ENCODE peak calls at places on chromosomes 7 and 10, in four cellular contexts. One of them, this sample, is unnamed.
A peak's percentile ranks its signal among the peaks of the same experiment; 100 is the strongest.

GRCh38 chr10:31584789-31585406 is 265.9 kb downstream of the ZEB1 start:
- ATAC-seq in HCT116: no peak
- ATAC-seq in right lobe of liver: no peak
- ATAC-seq in IMR-90: no peak
- ATAC-seq in this sample: no peak

GRCh38 chr10:17216901-17217395 is 11.1 kb upstream of the VIM start:
- ATAC-seq in IMR-90: no peak
- ATAC-seq in right lobe of liver: no peak
- ATAC-seq in HCT116: no peak
- ATAC-seq in this sample: no peak

GRCh38 chr10:130192276-130192848 is 56.2 kb downstream of the GLRX3 start:
- ATAC-seq in HCT116: no peak
- ATAC-seq in right lobe of liver: no peak
- ATAC-seq in IMR-90: no peak
- ATAC-seq in this sample: no peak

GRCh38 chr10:73786512-73786885 is 1.1 kb downstream of the ZSWIM8 start:
- ATAC-seq in IMR-90: no peak
- ATAC-seq in right lobe of liver: peak; percentile 37
- ATAC-seq in HCT116: no peak
- ATAC-seq in this sample: no peak

GRCh38 chr7:151934584-151934983 is 21.7 kb upstream of the GALNTL5 start:
- ATAC-seq in HCT116: no peak
- ATAC-seq in right lobe of liver: no peak
- ATAC-seq in IMR-90: no peak
- ATAC-seq in this sample: no peak

GRCh38 chr10:84341538-84341856 is 13.1 kb downstream of the CCSER2 start:
- ATAC-seq in right lobe of liver: no peak
- ATAC-seq in HCT116: peak; percentile 76
- ATAC-seq in IMR-90: no peak
- ATAC-seq in this sample: no peak

GRCh38 chr10:105063796-105064195 is 422.7 kb downstream of the SORCS3 start:
- ATAC-seq in right lobe of liver: no peak
- ATAC-seq in IMR-90: no peak
- ATAC-seq in HCT116: peak; percentile 86
- ATAC-seq in this sample: no peak

GRCh38 chr7:155965010-155965409 is 152.7 kb upstream of the SHH start:
- ATAC-seq in right lobe of liver: no peak
- ATAC-seq in HCT116: peak; percentile 68
- ATAC-seq in IMR-90: no peak
- ATAC-seq in this sample: no peak

GRCh38 chr10:95363303-95363912 is 72.6 kb upstream of the PDLIM1 start:
- ATAC-seq in HCT116: peak; percentile 84
- ATAC-seq in right lobe of liver: peak; percentile 86
- ATAC-seq in IMR-90: peak; percentile 79
- ATAC-seq in this sample: no peak

GRCh38 chr7:92788559-92789183 is 47.7 kb downstream of the CDK6 start:
- ATAC-seq in IMR-90: no peak
- ATAC-seq in HCT116: no peak
- ATAC-seq in right lobe of liver: no peak
- ATAC-seq in this sample: no peak

GRCh38 chr7:42694894-42695553 is 216.8 kb downstream of the C7orf25 start:
- ATAC-seq in right lobe of liver: no peak
- ATAC-seq in IMR-90: no peak
- ATAC-seq in HCT116: no peak
- ATAC-seq in this sample: no peak

GRCh38 chr10:80598084-80598798 is 60.5 kb downstream of the SH2D4B start:
- ATAC-seq in IMR-90: no peak
- ATAC-seq in right lobe of liver: peak; percentile 26
- ATAC-seq in HCT116: no peak
- ATAC-seq in this sample: no peak

GRCh38 chr7:15225981-15226380 is 323.4 kb upstream of the DGKB start:
- ATAC-seq in right lobe of liver: peak; percentile 87
- ATAC-seq in IMR-90: no peak
- ATAC-seq in HCT116: no peak
- ATAC-seq in this sample: no peak

GRCh38 chr7:155787171-155787851 is 25.0 kb downstream of the SHH start:
- ATAC-seq in IMR-90: peak; percentile 84
- ATAC-seq in HCT116: no peak
- ATAC-seq in right lobe of liver: peak; percentile 52
- ATAC-seq in this sample: peak; percentile 52

GRCh38 chr10:409403-410040 is 274.3 kb downstream of the ZMYND11 start:
- ATAC-seq in HCT116: no peak
- ATAC-seq in right lobe of liver: no peak
- ATAC-seq in IMR-90: no peak
- ATAC-seq in this sample: no peak

GRCh38 chr7:14697684-14698083 is 204.9 kb downstream of the DGKB start:
- ATAC-seq in HCT116: no peak
- ATAC-seq in right lobe of liver: no peak
- ATAC-seq in IMR-90: no peak
- ATAC-seq in this sample: no peak

GRCh38 chr7:124566576-124566975 is 199.0 kb downstream of the GPR37 start:
- ATAC-seq in right lobe of liver: no peak
- ATAC-seq in IMR-90: no peak
- ATAC-seq in HCT116: no peak
- ATAC-seq in this sample: no peak

GRCh38 chr10:90321132-90321816 is 536.6 kb downstream of the HTR7 start:
- ATAC-seq in IMR-90: peak; percentile 92
- ATAC-seq in HCT116: no peak
- ATAC-seq in right lobe of liver: no peak
- ATAC-seq in this sample: no peak

GRCh38 chr7:114835303-114835702 is 86.6 kb upstream of the MDFIC start:
- ATAC-seq in IMR-90: no peak
- ATAC-seq in right lobe of liver: no peak
- ATAC-seq in HCT116: no peak
- ATAC-seq in this sample: no peak

GRCh38 chr10:88147000-88147798 is 283.8 kb downstream of the PTEN start:
- ATAC-seq in IMR-90: no peak
- ATAC-seq in right lobe of liver: no peak
- ATAC-seq in HCT116: no peak
- ATAC-seq in this sample: no peak

GRCh38 chr7:43148161-43148731 is 35.8 kb downstream of the HECW1 start:
- ATAC-seq in IMR-90: no peak
- ATAC-seq in right lobe of liver: no peak
- ATAC-seq in HCT116: peak; percentile 83
- ATAC-seq in this sample: no peak

GRCh38 chr7:116585392-116585791 is 60.6 kb downstream of the CAV1 start:
- ATAC-seq in IMR-90: no peak
- ATAC-seq in right lobe of liver: no peak
- ATAC-seq in HCT116: no peak
- ATAC-seq in this sample: no peak

GRCh38 chr7:74480861-74481417 is 27.2 kb downstream of the GTF2IRD1 start:
- ATAC-seq in IMR-90: peak; percentile 5
- ATAC-seq in HCT116: no peak
- ATAC-seq in right lobe of liver: peak; percentile 28
- ATAC-seq in this sample: peak; percentile 26

GRCh38 chr7:108253275-108254044 is 123.3 kb upstream of the LAMB4 start:
- ATAC-seq in HCT116: no peak
- ATAC-seq in right lobe of liver: no peak
- ATAC-seq in IMR-90: no peak
- ATAC-seq in this sample: no peak

GRCh38 chr10:69421611-69422308 is 5.0 kb upstream of the TACR2 start:
- ATAC-seq in HCT116: no peak
- ATAC-seq in right lobe of liver: peak; percentile 10
- ATAC-seq in IMR-90: peak; percentile 87
- ATAC-seq in this sample: peak; percentile 95

GRCh38 chr10:106997721-106998120 is 166.8 kb downstream of the SORCS1 start:
- ATAC-seq in IMR-90: no peak
- ATAC-seq in HCT116: no peak
- ATAC-seq in right lobe of liver: peak; percentile 70
- ATAC-seq in this sample: peak; percentile 48

GRCh38 chr10:73803680-73804286 is 7.6 kb downstream of the NDST2 start:
- ATAC-seq in right lobe of liver: peak; percentile 21
- ATAC-seq in HCT116: no peak
- ATAC-seq in IMR-90: no peak
- ATAC-seq in this sample: no peak

GRCh38 chr7:121313793-121314676 is 14.8 kb upstream of the WNT16 start:
- ATAC-seq in right lobe of liver: peak; percentile 66
- ATAC-seq in IMR-90: no peak
- ATAC-seq in HCT116: peak; percentile 80
- ATAC-seq in this sample: no peak

GRCh38 chr10:34078798-34079470 is 736.2 kb downstream of the PARD3 start:
- ATAC-seq in HCT116: no peak
- ATAC-seq in right lobe of liver: peak; percentile 18
- ATAC-seq in IMR-90: no peak
- ATAC-seq in this sample: peak; percentile 39

GRCh38 chr10:76624470-76624869 is 1013.1 kb downstream of the KCNMA1 start:
- ATAC-seq in IMR-90: no peak
- ATAC-seq in right lobe of liver: no peak
- ATAC-seq in HCT116: no peak
- ATAC-seq in this sample: no peak
- H3K4me3 ChIP-seq in IMR-90: no peak overlapping the region
- H3K4me3 ChIP-seq in right lobe of liver: no peak overlapping the region
- H3K4me3 ChIP-seq in HCT116: no peak overlapping the region
- H3K4me3 ChIP-seq in this sample: no peak overlapping the region

GRCh38 chr10:7767209-7767608 is 20.6 kb downstream of the KIN start:
- ATAC-seq in right lobe of liver: no peak
- ATAC-seq in IMR-90: peak; percentile 99
- ATAC-seq in HCT116: no peak
- ATAC-seq in this sample: no peak
- H3K36me3 ChIP-seq in right lobe of liver: peaks cover 15% of the 10 kb centered on the region
- H3K36me3 ChIP-seq in IMR-90: peaks cover 31% of the 10 kb centered on the region
- H3K36me3 ChIP-seq in HCT116: peaks cover 33% of the 10 kb centered on the region
- H3K36me3 ChIP-seq in this sample: peaks cover 3% of the 10 kb centered on the region

GRCh38 chr7:11751315-11751714 is 80.7 kb downstream of the THSD7A start:
- ATAC-seq in HCT116: no peak
- ATAC-seq in right lobe of liver: no peak
- ATAC-seq in IMR-90: no peak
- ATAC-seq in this sample: no peak

GRCh38 chr7:11753441-11753840 is 78.6 kb downstream of the THSD7A start:
- ATAC-seq in right lobe of liver: no peak
- ATAC-seq in IMR-90: no peak
- ATAC-seq in HCT116: no peak
- ATAC-seq in this sample: no peak

GRCh38 chr7:11751807-11752389 is 80.1 kb downstream of the THSD7A start:
- ATAC-seq in HCT116: no peak
- ATAC-seq in right lobe of liver: no peak
- ATAC-seq in IMR-90: no peak
- ATAC-seq in this sample: no peak

GRCh38 chr7:11754933-11755332 is 77.1 kb downstream of the THSD7A start:
- ATAC-seq in right lobe of liver: no peak
- ATAC-seq in IMR-90: no peak
- ATAC-seq in HCT116: no peak
- ATAC-seq in this sample: no peak

GRCh38 chr7:11754123-11754522 is 77.9 kb downstream of the THSD7A start:
- ATAC-seq in right lobe of liver: no peak
- ATAC-seq in HCT116: no peak
- ATAC-seq in IMR-90: no peak
- ATAC-seq in this sample: no peak
- TF ChIP-seq POLR2A in right lobe of liver: no peak
- TF ChIP-seq POLR2A in HCT116: no peak
- TF ChIP-seq POLR2A in IMR-90: no peak
- TF ChIP-seq POLR2A in this sample: no peak

GRCh38 chr10:102231357-102232318 is 5.5 kb downstream of the ELOVL3 start:
- ATAC-seq in HCT116: peak; percentile 69
- ATAC-seq in IMR-90: peak; percentile 18
- ATAC-seq in right lobe of liver: peak; percentile 84
- ATAC-seq in this sample: peak; percentile 32

GRCh38 chr10:102229810-102230263 is 3.7 kb downstream of the ELOVL3 start:
- ATAC-seq in HCT116: peak; percentile 56
- ATAC-seq in IMR-90: peak; percentile 46
- ATAC-seq in right lobe of liver: peak; percentile 79
- ATAC-seq in this sample: peak; percentile 38

GRCh38 chr10:102233997-102234396 is 7.3 kb downstream of the PITX3 start:
- ATAC-seq in right lobe of liver: no peak
- ATAC-seq in HCT116: no peak
- ATAC-seq in IMR-90: no peak
- ATAC-seq in this sample: no peak

GRCh38 chr10:102230264-102230860 is 4.3 kb downstream of the ELOVL3 start:
- ATAC-seq in IMR-90: peak; percentile 32
- ATAC-seq in HCT116: peak; percentile 64
- ATAC-seq in right lobe of liver: peak; percentile 3
- ATAC-seq in this sample: no peak

DNA sequence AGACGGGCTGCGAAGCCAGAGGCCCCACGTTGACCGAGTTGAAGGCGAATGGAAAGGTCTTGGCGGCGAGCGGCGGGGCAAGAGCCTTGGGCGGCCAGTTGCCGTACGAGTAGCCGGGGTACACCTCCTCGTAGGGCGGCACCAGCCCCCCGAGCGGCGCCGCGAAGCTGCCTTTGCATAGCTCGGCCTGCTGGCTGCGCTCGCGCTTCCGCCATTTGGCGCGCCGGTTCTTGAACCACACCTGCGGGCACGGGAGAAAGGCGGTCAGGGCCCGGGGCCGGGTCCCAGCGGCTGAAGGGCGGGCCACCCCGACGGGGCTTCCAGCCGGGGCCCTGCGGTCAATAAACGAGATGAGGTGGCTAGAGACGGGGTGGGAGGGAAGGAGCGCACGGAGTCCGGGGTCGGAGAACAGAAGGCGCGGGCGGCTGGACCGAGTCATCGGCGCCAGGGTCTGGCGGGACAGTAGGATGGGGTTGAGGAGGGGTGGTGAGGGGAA is 4.8 kb downstream of the ELOVL3 start:
- ATAC-seq in right lobe of liver: no peak
- ATAC-seq in HCT116: peak; percentile 33
- ATAC-seq in IMR-90: no peak
- ATAC-seq in this sample: no peak
- H3K4me3 ChIP-seq in right lobe of liver: peak overlapping the region; percentile 44
- H3K4me3 ChIP-seq in HCT116: peak overlapping the region; percentile 82
- H3K4me3 ChIP-seq in IMR-90: peak overlapping the region; percentile 41
- H3K4me3 ChIP-seq in this sample: peak overlapping the region; percentile 3

GRCh38 chr7:55145606-55146005 is 126.8 kb downstream of the EGFR start:
- ATAC-seq in right lobe of liver: no peak
- ATAC-seq in IMR-90: no peak
- ATAC-seq in HCT116: no peak
- ATAC-seq in this sample: no peak

GRCh38 chr7:55142919-55143600 is 124.2 kb downstream of the EGFR start:
- ATAC-seq in IMR-90: no peak
- ATAC-seq in HCT116: no peak
- ATAC-seq in right lobe of liver: peak; percentile 27
- ATAC-seq in this sample: no peak

GRCh38 chr7:55147101-55147500 is 128.3 kb downstream of the EGFR start:
- ATAC-seq in HCT116: no peak
- ATAC-seq in right lobe of liver: peak; percentile 9
- ATAC-seq in IMR-90: no peak
- ATAC-seq in this sample: no peak

GRCh38 chr7:55144955-55145342 is 126.1 kb downstream of the EGFR start:
- ATAC-seq in HCT116: peak; percentile 20
- ATAC-seq in right lobe of liver: no peak
- ATAC-seq in IMR-90: peak; percentile 13
- ATAC-seq in this sample: no peak

GRCh38 chr7:55144333-55144954 is 125.6 kb downstream of the EGFR start:
- ATAC-seq in HCT116: peak; percentile 88
- ATAC-seq in IMR-90: peak; percentile 8
- ATAC-seq in right lobe of liver: no peak
- ATAC-seq in this sample: no peak
- H3K36me3 ChIP-seq in HCT116: peaks cover 3% of the 10 kb centered on the region
- H3K36me3 ChIP-seq in IMR-90: peaks cover 52% of the 10 kb centered on the region
- H3K36me3 ChIP-seq in right lobe of liver: peaks cover 14% of the 10 kb centered on the region
- H3K36me3 ChIP-seq in this sample: peaks cover 68% of the 10 kb centered on the region

GRCh38 chr7:103297837-103298179 is 573 bp downstream of the PMPCB start:
- ATAC-seq in IMR-90: no peak
- ATAC-seq in HCT116: no peak
- ATAC-seq in right lobe of liver: no peak
- ATAC-seq in this sample: no peak

GRCh38 chr7:103293526-103293925 is 3.7 kb upstream of the PMPCB start:
- ATAC-seq in HCT116: no peak
- ATAC-seq in right lobe of liver: no peak
- ATAC-seq in IMR-90: no peak
- ATAC-seq in this sample: no peak

GRCh38 chr7:103299660-103300059 is 2.4 kb downstream of the PMPCB start:
- ATAC-seq in right lobe of liver: no peak
- ATAC-seq in HCT116: no peak
- ATAC-seq in IMR-90: no peak
- ATAC-seq in this sample: no peak

GRCh38 chr7:103296901-103297836 is at the start of gene PMPCB:
- ATAC-seq in right lobe of liver: peak; percentile 99
- ATAC-seq in HCT116: peak; percentile 91
- ATAC-seq in IMR-90: peak; percentile 98
- ATAC-seq in this sample: peak; percentile 96
- TF ChIP-seq POLR2A in right lobe of liver: peak; percentile 77
- TF ChIP-seq POLR2A in HCT116: no peak
- TF ChIP-seq POLR2A in IMR-90: peak; percentile 80
- TF ChIP-seq POLR2A in this sample: no peak